ENCODE peak calls at places on chromosomes 16 and 17, in seven cellular contexts. M is stimulated activated naive CD8-positive, alpha-beta T cell treated with anti-CD3 and anti-CD28 coated beads, Interleukin-15, amount 100 ng/mL, for 72 hours; K is NCI-H2081 treated with DMSO at 0.1 percent for 48 hours; Z is left cardiac atrium; O is MCF 10A; C is Kasumi-1; Q is HCT116. V is an unnamed sample.

GRCh38 chr16:75010427-75010826 is 11.6 kb downstream of the ZNRF1 start:
- DNase-seq in Z (no peak), C (no peak), M (no peak), O (no peak), K (no peak), Q (no peak), V (no peak)

GRCh38 chr17:69468211-69468610 is 53.7 kb downstream of the MAP2K6 start:
- DNase-seq in O (no peak), Q (no peak), Z (no peak), M (no peak), C (no peak), K (no peak), V (no peak)

GRCh38 chr17:9252525-9252924 is 231.2 kb downstream of the NTN1 start:
- DNase-seq in K (no peak), Z (no peak), C (no peak), Q (no peak), M (no peak), O (no peak), V (no peak)

GRCh38 chr17:4642286-4642685 is 808 bp upstream of the ALOX15 start:
- DNase-seq in C (no peak), M (no peak), K (no peak), O (no peak), Z (no peak), Q (no peak), V (no peak)

GRCh38 chr16:50208460-50208931 is 55.4 kb downstream of the TENT4B start:
- DNase-seq in Z (no peak), C (no peak), Q (no peak), M (no peak), O (peak; percentile 63), K (no peak), V (no peak)

GRCh38 chr17:48725294-48726064 is 2.5 kb downstream of the PRAC2 start:
- DNase-seq in M (no peak), Q (no peak), C (no peak), O (no peak), K (no peak), Z (no peak), V (peak; percentile 44)

GRCh38 chr17:10161392-10161791 is 37.0 kb downstream of the GAS7 start:
- DNase-seq in Z (no peak), M (no peak), O (no peak), K (no peak), Q (no peak), C (no peak), V (no peak)

GRCh38 chr16:5350118-5350517 is 252.5 kb upstream of the EEF2KMT start:
- DNase-seq in K (no peak), Q (no peak), M (no peak), C (no peak), O (no peak), Z (no peak), V (no peak)

GRCh38 chr16:154223-155030 is 2.0 kb downstream of the HBZ start:
- DNase-seq in O (no peak), Z (no peak), Q (no peak), K (no peak), M (no peak), C (no peak), V (no peak)

GRCh38 chr17:66605561-66605960 is 229.4 kb upstream of the CACNG5 start:
- DNase-seq in Q (no peak), O (no peak), C (no peak), K (no peak), M (no peak), Z (no peak), V (no peak)

GRCh38 chr16:68408967-68409366 is 39.3 kb downstream of the SMPD3 start:
- DNase-seq in M (no peak), K (no peak), Z (no peak), Q (no peak), C (no peak), O (no peak), V (no peak)

GRCh38 chr17:17713839-17714238 is 32.6 kb downstream of the RAI1 start:
- DNase-seq in Z (peak; percentile 65), O (peak; percentile 26), K (no peak), C (no peak), Q (no peak), M (no peak), V (no peak)

GRCh38 chr16:74740795-74741304 is 33.8 kb downstream of the FA2H start:
- DNase-seq in K (no peak), C (no peak), Z (no peak), O (peak; percentile 84), Q (peak; percentile 75), M (no peak), V (peak; percentile 78)

GRCh38 chr17:5110816-5111215 is 862 bp downstream of the ZNF232 start:
- DNase-seq in Z (no peak), M (no peak), K (no peak), O (no peak), C (no peak), Q (no peak), V (no peak)

GRCh38 chr17:1423456-1424135 is 23.6 kb upstream of the YWHAE start:
- DNase-seq in C (no peak), M (no peak), Q (no peak), Z (no peak), K (no peak), O (peak; percentile 11), V (no peak)

GRCh38 chr17:74890554-74890953 is 2.9 kb downstream of the FADS6 start:
- DNase-seq in C (no peak), K (no peak), M (no peak), Q (no peak), O (no peak), Z (no peak), V (no peak)

GRCh38 chr17:29584452-29585079 is 4.9 kb downstream of the GIT1 start:
- DNase-seq in K (no peak), C (no peak), Z (no peak), M (no peak), O (no peak), Q (no peak), V (no peak)

GRCh38 chr16:245105-245504 is 10.5 kb downstream of the FAM234A start:
- DNase-seq in Z (no peak), O (no peak), K (no peak), C (no peak), Q (no peak), M (no peak), V (no peak)

GRCh38 chr17:51814521-51814920 is 344.0 kb downstream of the CA10 start:
- DNase-seq in O (no peak), M (no peak), K (no peak), Z (no peak), Q (no peak), C (no peak), V (peak; percentile 7)

GRCh38 chr16:25007284-25007984 is 7.7 kb downstream of the ARHGAP17 start:
- DNase-seq in C (no peak), M (no peak), O (no peak), Q (no peak), K (no peak), Z (no peak), V (no peak)